ENCODE peak calls at places on chromosomes 6 and 20, in eight cellular contexts. F is D721Med; H is activated naive CD4-positive, alpha-beta T cell; J is cardiac muscle cell; B is putamen; E is left cardiac atrium; S is PC-9; D is HEK293T. X is an unnamed sample.

GRCh38 chr6:93120154-93120742 is 299.1 kb downstream of the EPHA7 start:
- DNase-seq in J (no peak), H (no peak), S (no peak), E (no peak), F (no peak), D (no peak), B (no peak), X (no peak)

GRCh38 chr20:36214684-36215256 is 21.5 kb upstream of the AAR2 start:
- DNase-seq in B (no peak), D (peak; percentile 50), J (peak; percentile 49), S (no peak), H (no peak), E (no peak), F (no peak), X (peak; percentile 28)

GRCh38 chr20:16595376-16595775 is 22.1 kb upstream of the KIF16B start:
- DNase-seq in E (no peak), B (no peak), S (no peak), H (no peak), J (no peak), F (no peak), D (no peak), X (no peak)

GRCh38 chr20:12306107-12306506 is 388.4 kb downstream of the BTBD3 start:
- DNase-seq in S (no peak), J (peak; percentile 37), F (no peak), D (no peak), E (no peak), B (no peak), H (no peak), X (no peak)

GRCh38 chr6:38018755-38019165 is 199.2 kb downstream of the ZFAND3 start:
- DNase-seq in B (no peak), E (no peak), J (no peak), H (no peak), D (no peak), F (no peak), S (no peak), X (no peak)

GRCh38 chr6:92329416-92329815 is 1089.9 kb downstream of the EPHA7 start:
- DNase-seq in J (no peak), D (no peak), E (no peak), S (no peak), F (no peak), B (no peak), H (no peak), X (no peak)

GRCh38 chr6:168364793-168365421 is 45.3 kb upstream of the DACT2 start:
- DNase-seq in F (no peak), D (no peak), H (no peak), B (no peak), J (no peak), S (no peak), E (peak; percentile 10), X (no peak)

GRCh38 chr20:37239026-37239451 is 22.6 kb downstream of the GHRH start:
- DNase-seq in J (no peak), D (no peak), S (no peak), B (no peak), F (no peak), E (no peak), H (no peak), X (no peak)

GRCh38 chr6:137490961-137491360 is 3.2 kb downstream of the OLIG3 start:
- DNase-seq in D (no peak), H (no peak), B (no peak), S (no peak), E (no peak), F (no peak), J (no peak), X (no peak)

GRCh38 chr6:139640453-139640852 is 266.0 kb upstream of the CITED2 start:
- DNase-seq in D (no peak), F (no peak), E (no peak), J (peak; percentile 42), B (no peak), H (no peak), S (no peak), X (no peak)

GRCh38 chr20:22684072-22684762 is 99.8 kb upstream of the FOXA2 start:
- DNase-seq in B (peak; percentile 42), H (no peak), J (peak; percentile 86), E (peak; percentile 61), S (peak; percentile 68), F (no peak), D (peak; percentile 64), X (peak; percentile 40)

GRCh38 chr6:45845546-45845945 is 170.1 kb downstream of the CLIC5 start:
- DNase-seq in D (no peak), S (no peak), E (no peak), F (no peak), B (no peak), J (peak; percentile 62), H (no peak), X (no peak)

GRCh38 chr20:9225879-9226278 is 157.0 kb downstream of the PLCB4 start:
- DNase-seq in H (no peak), D (no peak), B (no peak), J (no peak), F (no peak), S (no peak), E (no peak), X (no peak)

GRCh38 chr6:145761584-145761983 is 26.3 kb upstream of the EPM2A start:
- DNase-seq in F (no peak), D (no peak), E (no peak), J (no peak), B (no peak), S (no peak), H (no peak), X (peak; percentile 46)

GRCh38 chr6:90343581-90343980 is 46.9 kb upstream of the BACH2 start:
- DNase-seq in E (peak; percentile 47), D (no peak), H (no peak), B (no peak), S (no peak), J (peak; percentile 49), F (no peak), X (no peak)

GRCh38 chr20:40232288-40232687 is 456.7 kb downstream of the MAFB start:
- DNase-seq in H (no peak), F (no peak), B (no peak), S (no peak), D (no peak), J (peak; percentile 13), E (no peak), X (no peak)

GRCh38 chr6:64280569-64280968 is 645.0 kb downstream of the PHF3 start:
- DNase-seq in B (peak; percentile 28), J (peak; percentile 72), S (no peak), H (no peak), E (no peak), F (no peak), D (peak; percentile 19), X (no peak)

GRCh38 chr20:45343445-45343866 is 4.8 kb downstream of the SDC4 start:
- DNase-seq in F (no peak), H (no peak), S (peak; percentile 34), D (no peak), B (no peak), E (no peak), J (no peak), X (no peak)

GRCh38 chr6:139374357-139375238 is at the start of gene CITED2:
- DNase-seq in F (no peak), H (peak; percentile 89), S (peak; percentile 88), E (peak; percentile 93), J (peak; percentile 98), B (peak; percentile 91), D (peak; percentile 84), X (peak; percentile 86)

GRCh38 chr20:346640-347316 is at the start of gene NRSN2:
- DNase-seq in B (peak; percentile 50), H (no peak), E (peak; percentile 83), D (peak; percentile 76), F (peak; percentile 51), S (peak; percentile 38), J (peak; percentile 72), X (peak; percentile 77)

X was measured in germinal center.